ENCODE peak calls at places on chromosomes 6 and 20, in seven cellular contexts. K, Q, Y, V, G, I and H are unnamed samples.

GRCh38 chr6:95364016-95364604 is 213.2 kb upstream of the MANEA start:
- DNase-seq in I (peak), V (no peak), Y (peak), G (no peak), Q (no peak), K (peak), H (peak)

GRCh38 chr20:49769125-49769581 is 43.5 kb upstream of the SLC9A8 start:
- DNase-seq in K (no peak), I (no peak), V (no peak), G (no peak), Y (no peak), Q (no peak), H (no peak)

GRCh38 chr20:39109933-39110818 is 148.0 kb downstream of the DHX35 start:
- DNase-seq in V (no peak), G (no peak), Y (no peak), I (no peak), K (no peak), Q (no peak), H (no peak)

GRCh38 chr6:113936093-113936934 is 34.6 kb downstream of the HDAC2 start:
- DNase-seq in Q (peak), Y (peak), K (peak), I (peak), G (peak), V (no peak), H (peak)

GRCh38 chr6:161217631-161218030 is 56.2 kb downstream of the AGPAT4 start:
- DNase-seq in I (no peak), G (no peak), Y (no peak), V (no peak), K (no peak), Q (no peak), H (no peak)

GRCh38 chr6:51963980-51964379 is 123.4 kb downstream of the PKHD1 start:
- DNase-seq in G (no peak), Q (no peak), Y (no peak), K (no peak), I (no peak), V (no peak), H (no peak)

GRCh38 chr20:50193169-50193850 is 2.7 kb downstream of the CEBPB start:
- DNase-seq in Q (no peak), K (no peak), Y (peak), I (no peak), G (no peak), V (no peak), H (peak)

GRCh38 chr20:23602261-23602660 is 3.5 kb downstream of the CST9 start:
- DNase-seq in Q (no peak), G (no peak), I (no peak), Y (no peak), K (no peak), V (no peak), H (no peak)

GRCh38 chr6:15232836-15233510 is 12.9 kb upstream of the JARID2 start:
- DNase-seq in Y (no peak), G (no peak), K (no peak), Q (no peak), I (no peak), V (no peak), H (no peak)

GRCh38 chr6:3650959-3651697 is 100.4 kb downstream of the PXDC1 start:
- DNase-seq in V (no peak), I (no peak), K (no peak), G (no peak), Y (peak), Q (no peak), H (no peak)

GRCh38 chr6:113381957-113382356 is 475.2 kb upstream of the MARCKS start:
- DNase-seq in G (peak), V (no peak), Q (no peak), Y (peak), I (no peak), K (peak), H (peak)

GRCh38 chr6:111456208-111456607 is 26.8 kb downstream of the REV3L start:
- DNase-seq in K (no peak), Y (no peak), V (no peak), I (no peak), G (no peak), Q (no peak), H (no peak)

GRCh38 chr6:129183681-129184216 is 300.8 kb downstream of the LAMA2 start:
- DNase-seq in V (no peak), G (peak), Q (no peak), K (peak), Y (peak), I (no peak), H (peak)

GRCh38 chr6:35108309-35108885 is 32.7 kb downstream of the TCP11 start:
- DNase-seq in G (no peak), I (no peak), Q (no peak), K (no peak), V (no peak), Y (no peak), H (no peak)

GRCh38 chr20:32201296-32201976 is 6.1 kb downstream of the PLAGL2 start:
- DNase-seq in V (no peak), K (peak), Y (peak), I (no peak), Q (no peak), G (no peak), H (no peak)

GRCh38 chr6:97085772-97086171 is 161.2 kb downstream of the KLHL32 start:
- DNase-seq in Y (peak), G (peak), Q (peak), I (no peak), K (peak), V (no peak), H (peak)

GRCh38 chr6:7425808-7426190 is 36.2 kb downstream of the RIOK1 start:
- DNase-seq in I (no peak), Q (no peak), G (no peak), K (no peak), Y (no peak), V (no peak), H (no peak)

GRCh38 chr6:29617782-29618557 is 15.0 kb downstream of the GABBR1 start:
- DNase-seq in I (peak), Y (no peak), V (no peak), Q (no peak), K (no peak), G (no peak), H (no peak)

GRCh38 chr6:37516076-37516919 is 16.6 kb upstream of the CCDC167 start:
- DNase-seq in Y (no peak), K (peak), G (no peak), V (peak), I (peak), Q (peak), H (no peak)

GRCh38 chr6:11142296-11143027 is 30.9 kb upstream of the ERVFRD-1 start:
- DNase-seq in V (no peak), K (peak), Y (no peak), I (no peak), Q (no peak), G (no peak), H (no peak)

GRCh38 chr6:41027799-41028617 is 11.0 kb downstream of the UNC5CL start:
- DNase-seq in V (peak), Q (peak), K (peak), I (peak), Y (peak), G (peak), H (peak)

GRCh38 chr6:109008537-109008950 is 86.1 kb downstream of the SESN1 start:
- DNase-seq in G (no peak), Q (no peak), Y (peak), K (no peak), I (peak), V (no peak), H (peak)

GRCh38 chr6:102619585-102619984 is 1226.1 kb downstream of the GRIK2 start:
- DNase-seq in G (peak), K (peak), Q (no peak), I (no peak), Y (peak), V (no peak), H (peak)

GRCh38 chr6:112249489-112249888 is 4.9 kb downstream of the LAMA4 start:
- DNase-seq in K (peak), G (peak), I (no peak), V (no peak), Y (no peak), Q (no peak), H (no peak)

GRCh38 chr6:132506869-132507813 is 5.8 kb downstream of the STX7 start:
- DNase-seq in V (no peak), K (peak), I (no peak), Q (no peak), G (no peak), Y (no peak), H (no peak)

GRCh38 chr6:53287336-53288225 is 61.2 kb downstream of the ELOVL5 start:
- DNase-seq in G (no peak), Q (no peak), Y (peak), V (no peak), I (no peak), K (no peak), H (no peak)

GRCh38 chr6:10338151-10338550 is 76.7 kb downstream of the TFAP2A start:
- DNase-seq in Q (no peak), G (no peak), K (no peak), V (no peak), I (no peak), Y (no peak), H (peak)

GRCh38 chr6:43687437-43688347 is at the start of gene MRPS18A:
- DNase-seq in K (peak), I (peak), Y (peak), V (peak), G (peak), Q (peak), H (peak)

GRCh38 chr6:89612121-89612520 is 26.4 kb downstream of the LYRM2 start:
- DNase-seq in I (no peak), G (no peak), Y (no peak), Q (no peak), V (no peak), K (no peak), H (no peak)

GRCh38 chr6:12751694-12752304 is 35.2 kb downstream of the PHACTR1 start:
- DNase-seq in Q (peak), V (peak), K (peak), Y (peak), I (peak), G (peak), H (peak)